ENCODE peak calls at places on chromosomes 2 and 18, in seven cellular contexts. E is IMR-90, V is T-helper 1 cell, F is activated B cell treated with CpG ODN at 0.5 μM for 24 hours, L is RWPE1, P is T follicular helper cell, Q is esophagus squamous epithelium. J is an unnamed sample.

GRCh38 chr2:168525020-168525419 is 68.9 kb downstream of the CERS6 start:
- DNase-seq in E (no peak), L (peak), P (no peak), F (no peak), V (no peak), Q (no peak), J (no peak)

GRCh38 chr2:240236217-240237111 is 96.0 kb upstream of the OTOS start:
- DNase-seq in F (no peak), P (no peak), V (no peak), E (no peak), Q (no peak), L (no peak), J (no peak)

GRCh38 chr18:8794133-8794986 is 89.0 kb downstream of the MTCL1 start:
- DNase-seq in L (peak), Q (no peak), P (no peak), V (no peak), F (no peak), E (peak), J (no peak)

GRCh38 chr2:179068991-179069643 is 19.2 kb upstream of the CCDC141 start:
- DNase-seq in E (no peak), P (no peak), Q (no peak), F (no peak), L (no peak), V (no peak), J (no peak)

GRCh38 chr2:157830696-157831570 is 45.2 kb downstream of the ACVR1 start:
- DNase-seq in Q (no peak), F (no peak), V (no peak), L (peak), E (peak), P (no peak), J (no peak)

GRCh38 chr18:32488078-32488477 is 17.4 kb upstream of the GAREM1 start:
- DNase-seq in P (no peak), E (no peak), L (no peak), V (no peak), F (no peak), Q (no peak), J (no peak)

GRCh38 chr2:116499389-116499788 is 1315.1 kb upstream of the DDX18 start:
- DNase-seq in V (no peak), F (no peak), Q (no peak), E (no peak), P (no peak), L (no peak), J (no peak)

GRCh38 chr18:36132756-36133155 is 3.1 kb downstream of the ELP2 start:
- DNase-seq in L (no peak), E (no peak), P (no peak), V (no peak), F (no peak), Q (no peak), J (no peak)

GRCh38 chr2:12715878-12716249 is 872 bp upstream of the TRIB2 start:
- DNase-seq in L (peak), E (peak), V (peak), F (peak), P (peak), Q (no peak), J (peak)

GRCh38 chr2:47905454-47906260 is 641 bp downstream of the FBXO11 start:
- DNase-seq in F (peak), V (peak), P (peak), E (peak), L (no peak), Q (peak), J (no peak)

GRCh38 chr2:56230171-56230570 is 46.4 kb downstream of the CCDC85A start:
- DNase-seq in Q (no peak), E (peak), V (no peak), F (no peak), P (no peak), L (peak), J (no peak)

GRCh38 chr2:203782262-203782976 is 76.0 kb downstream of the CD28 start:
- DNase-seq in V (peak), P (peak), L (peak), F (no peak), Q (no peak), E (peak), J (peak)

GRCh38 chr18:24918257-24918656 is 433.7 kb downstream of the ZNF521 start:
- DNase-seq in V (no peak), Q (no peak), E (no peak), F (no peak), P (no peak), L (no peak), J (no peak)

GRCh38 chr2:193141-193552 is 70.7 kb downstream of the SH3YL1 start:
- DNase-seq in P (no peak), F (no peak), Q (no peak), E (peak), L (peak), V (no peak), J (peak)